ENCODE peak calls at places on chromosome 6, in seven cellular contexts. W, M, O, F, I, A and V are unnamed samples.

GRCh38 chr6:21538186-21538798 is 55.3 kb upstream of the SOX4 start:
- DNase-seq in F (no peak), A (peak), M (no peak), O (no peak), W (no peak), I (no peak), V (no peak)

GRCh38 chr6:138454976-138455706 is 44.2 kb downstream of the NHSL1 start:
- DNase-seq in W (no peak), F (peak), O (no peak), A (peak), M (peak), I (peak), V (no peak)

GRCh38 chr6:109834595-109835437 is 143.3 kb upstream of the GPR6 start:
- DNase-seq in M (no peak), I (no peak), W (peak), F (no peak), O (no peak), A (no peak), V (no peak)

GRCh38 chr6:154386848-154387717 is 30.5 kb upstream of the IPCEF1 start:
- DNase-seq in W (no peak), I (no peak), O (peak), M (no peak), F (no peak), A (peak), V (no peak)

GRCh38 chr6:5782783-5783567 is 223.8 kb downstream of the NRN1 start:
- DNase-seq in W (peak), A (peak), M (no peak), F (peak), I (peak), O (no peak), V (no peak)

GRCh38 chr6:19205076-19205475 is 632.1 kb upstream of the ID4 start:
- DNase-seq in A (no peak), F (no peak), W (no peak), M (no peak), O (no peak), I (no peak), V (no peak)

GRCh38 chr6:149642829-149643580 is 5.5 kb downstream of the KATNA1 start:
- DNase-seq in O (no peak), M (no peak), F (no peak), I (no peak), A (peak), W (no peak), V (no peak)

GRCh38 chr6:130473886-130474285 is 108.1 kb downstream of the TMEM200A start:
- DNase-seq in A (peak), F (no peak), O (peak), I (no peak), M (no peak), W (no peak), V (no peak)

GRCh38 chr6:136235233-136235564 is 14.9 kb downstream of the MTFR2 start:
- DNase-seq in O (no peak), I (no peak), M (no peak), F (no peak), W (no peak), A (peak), V (no peak)

GRCh38 chr6:14616611-14617010 is 499.0 kb downstream of the CD83 start:
- DNase-seq in I (no peak), F (no peak), A (peak), M (no peak), W (no peak), O (no peak), V (no peak)

GRCh38 chr6:161088676-161089328 is 97.2 kb downstream of the MAP3K4 start:
- DNase-seq in I (no peak), F (no peak), O (no peak), M (no peak), W (no peak), A (peak), V (no peak)

GRCh38 chr6:20866940-20867630 is 332.8 kb downstream of the CDKAL1 start:
- DNase-seq in A (peak), W (peak), I (no peak), F (no peak), M (no peak), O (no peak), V (no peak)

GRCh38 chr6:135202821-135203220 is 21.7 kb downstream of the MYB start:
- DNase-seq in A (no peak), I (no peak), W (no peak), O (no peak), F (no peak), M (no peak), V (no peak)

GRCh38 chr6:88220493-88220892 is 54.3 kb upstream of the CNR1 start:
- DNase-seq in I (no peak), W (no peak), M (no peak), O (no peak), F (no peak), A (peak), V (no peak)

GRCh38 chr6:163944897-163945296 is 530.4 kb downstream of the QKI start:
- DNase-seq in O (no peak), A (no peak), F (no peak), I (no peak), W (no peak), M (no peak), V (no peak)

GRCh38 chr6:82080767-82081166 is 166.8 kb downstream of the IBTK start:
- DNase-seq in O (no peak), I (no peak), W (no peak), F (no peak), M (no peak), A (peak), V (no peak)

GRCh38 chr6:14292119-14292518 is 174.5 kb downstream of the CD83 start:
- DNase-seq in W (peak), M (no peak), O (no peak), F (no peak), I (no peak), A (no peak), V (no peak)

GRCh38 chr6:24283043-24283985 is 74.5 kb downstream of the DCDC2 start:
- DNase-seq in W (peak), O (peak), F (peak), I (peak), M (no peak), A (peak), V (peak)

GRCh38 chr6:25050356-25050755 is 114.6 kb upstream of the RIPOR2 start:
- DNase-seq in F (no peak), W (no peak), I (no peak), O (peak), M (peak), A (peak), V (no peak)

GRCh38 chr6:81865712-81866111 is 113.2 kb upstream of the TENT5A start:
- DNase-seq in W (no peak), I (no peak), A (peak), M (no peak), F (no peak), O (peak), V (no peak)

GRCh38 chr6:63140682-63141318 is 70.5 kb upstream of the FKBP1C start:
- DNase-seq in M (no peak), W (no peak), O (no peak), I (no peak), A (no peak), F (no peak), V (no peak)

GRCh38 chr6:132247381-132248159 is 153.7 kb downstream of the MOXD1 start:
- DNase-seq in F (no peak), W (no peak), O (no peak), A (peak), M (no peak), I (no peak), V (no peak)

GRCh38 chr6:36381502-36382389 is 5.7 kb downstream of the ETV7 start:
- DNase-seq in F (no peak), M (no peak), A (peak), I (no peak), O (no peak), W (no peak), V (no peak)

GRCh38 chr6:166312832-166313231 is 4.6 kb upstream of the PRR18 start:
- DNase-seq in M (no peak), I (no peak), W (no peak), O (no peak), A (no peak), F (no peak), V (no peak)

GRCh38 chr6:134105903-134106302 is 53.5 kb upstream of the SLC2A12 start:
- DNase-seq in M (no peak), A (no peak), F (peak), O (no peak), W (no peak), I (no peak), V (no peak)

GRCh38 chr6:38234934-38235678 is 404.6 kb downstream of the BTBD9 start:
- DNase-seq in M (no peak), O (no peak), I (no peak), W (no peak), A (no peak), F (no peak), V (no peak)

GRCh38 chr6:31057426-31058003 is 47.2 kb downstream of the MUC22 start:
- DNase-seq in F (no peak), I (no peak), M (no peak), O (no peak), A (peak), W (no peak), V (no peak)

GRCh38 chr6:77650098-77650663 is 2.7 kb upstream of the MEI4 start:
- DNase-seq in W (no peak), I (peak), A (peak), F (no peak), O (no peak), M (no peak), V (no peak)

GRCh38 chr6:84107495-84107894 is 73.9 kb downstream of the MRAP2 start:
- DNase-seq in I (no peak), O (no peak), F (no peak), M (no peak), W (no peak), A (no peak), V (no peak)

GRCh38 chr6:118660218-118660569 is 8.8 kb upstream of the CEP85L start:
- DNase-seq in A (no peak), I (no peak), W (peak), F (no peak), O (no peak), M (peak), V (no peak)

GRCh38 chr6:79570802-79571367 is 33.7 kb upstream of the LCA5 start:
- DNase-seq in W (peak), I (no peak), M (no peak), A (no peak), O (no peak), F (no peak), V (no peak)

GRCh38 chr6:130517444-130517931 is 151.7 kb downstream of the TMEM200A start:
- DNase-seq in I (no peak), O (no peak), M (no peak), W (peak), F (no peak), A (peak), V (peak)

GRCh38 chr6:83824388-83824801 is 28.8 kb upstream of the RIPPLY2 start:
- DNase-seq in M (no peak), I (no peak), W (no peak), O (no peak), A (peak), F (peak), V (no peak)

GRCh38 chr6:72857791-72858190 is 235.9 kb downstream of the KCNQ5 start:
- DNase-seq in A (peak), I (no peak), W (no peak), M (no peak), F (no peak), O (peak), V (no peak)

GRCh38 chr6:164927288-164928040 is 381.9 kb downstream of the C6orf118 start:
- DNase-seq in M (peak), A (peak), O (peak), F (peak), W (peak), I (peak), V (peak)

GRCh38 chr6:148983986-148984385 is 237.2 kb downstream of the UST start:
- DNase-seq in M (no peak), F (no peak), O (no peak), W (no peak), I (no peak), A (no peak), V (no peak)